ENCODE peak calls at places on chromosome 12, in four cellular contexts. P, O, W and U are unnamed samples.

GRCh38 chr12:108930155-108930554 is 50.3 kb downstream of the DAO start:
- DNase-seq in P (no peak), O (no peak), W (no peak), U (no peak)

GRCh38 chr12:128008341-128008740 is 258.6 kb upstream of the TMEM132C start:
- DNase-seq in P (no peak), O (no peak), W (no peak), U (peak; percentile 13)

GRCh38 chr12:28035483-28035882 is 63.0 kb upstream of the PTHLH start:
- DNase-seq in P (no peak), O (no peak), W (no peak), U (peak; percentile 13)

GRCh38 chr12:10214131-10214876 is 1.6 kb downstream of the GABARAPL1 start:
- DNase-seq in P (peak; percentile 13), O (no peak), W (no peak), U (no peak)

GRCh38 chr12:31778687-31779086 is 49.9 kb upstream of the AMN1 start:
- DNase-seq in P (no peak), O (no peak), W (no peak), U (no peak)

GRCh38 chr12:110100315-110100970 is 23.7 kb upstream of the IFT81 start:
- DNase-seq in P (peak; percentile 53), O (peak; percentile 64), W (peak; percentile 69), U (peak; percentile 85)

GRCh38 chr12:29223936-29224921 is 75.2 kb downstream of the FAR2 start:
- DNase-seq in P (no peak), O (no peak), W (no peak), U (peak; percentile 28)

GRCh38 chr12:6074979-6075585 is 49.4 kb downstream of the VWF start:
- DNase-seq in P (no peak), O (peak; percentile 56), W (peak; percentile 72), U (no peak)

GRCh38 chr12:12210983-12211382 is 55.9 kb downstream of the LRP6 start:
- DNase-seq in P (no peak), O (no peak), W (peak; percentile 6), U (no peak)

GRCh38 chr12:54357802-54358619 is 6.3 kb downstream of the GPR84 start:
- DNase-seq in P (no peak), O (no peak), W (peak; percentile 83), U (no peak)